ENCODE peak calls at places on chromosomes 7 and 10, in four cellular contexts. T, P, F and W are unnamed samples.

GRCh38 chr7:1804310-1804709 is 134.2 kb downstream of the ELFN1 start:
- DNase-seq in P (no peak), F (no peak), T (no peak), W (no peak)

GRCh38 chr10:373516-374309 is 238.5 kb downstream of the ZMYND11 start:
- DNase-seq in P (no peak), T (no peak), F (no peak), W (peak; percentile 49)

GRCh38 chr7:98567979-98568378 is 49.1 kb upstream of the NPTX2 start:
- DNase-seq in T (no peak), F (no peak), P (no peak), W (no peak)

GRCh38 chr10:74177140-74177677 is 26.2 kb downstream of the ADK start:
- DNase-seq in F (peak; percentile 37), P (no peak), T (peak; percentile 33), W (no peak)

GRCh38 chr7:64183126-64183742 is 23.8 kb upstream of the ZNF735 start:
- DNase-seq in P (no peak), F (no peak), T (peak; percentile 10), W (no peak)

GRCh38 chr7:38463277-38464224 is 167.6 kb downstream of the AMPH start:
- DNase-seq in T (peak; percentile 82), F (peak; percentile 14), P (no peak), W (peak; percentile 37)

GRCh38 chr10:96377816-96378294 is 19.1 kb upstream of the OPALIN start:
- DNase-seq in P (no peak), F (peak; percentile 11), T (no peak), W (no peak)

GRCh38 chr7:47804767-47805545 is 143.3 kb downstream of the PKD1L1 start:
- DNase-seq in F (no peak), T (no peak), P (no peak), W (no peak)

GRCh38 chr7:141945356-141945755 is 1.4 kb downstream of the CLEC5A start:
- DNase-seq in F (no peak), P (no peak), T (no peak), W (no peak)

GRCh38 chr7:158695056-158695455 is 9.5 kb downstream of the NCAPG2 start:
- DNase-seq in P (no peak), T (no peak), F (no peak), W (no peak)

GRCh38 chr7:97845622-97846203 is 26.5 kb downstream of the ASNS start:
- DNase-seq in F (peak; percentile 50), P (peak; percentile 13), T (peak; percentile 35), W (peak; percentile 18)

GRCh38 chr7:131188367-131189339 is 139.0 kb upstream of the MKLN1 start:
- DNase-seq in P (peak; percentile 93), F (peak; percentile 90), T (peak; percentile 68), W (peak; percentile 63)

GRCh38 chr7:77940647-77941046 is 142.1 kb downstream of the PHTF2 start:
- DNase-seq in P (peak; percentile 6), T (peak; percentile 25), F (peak; percentile 40), W (peak; percentile 25)